ENCODE peak calls at places on chromosome 3, in six cellular contexts. U, H, Y, N, O and S are unnamed samples.

GRCh38 chr3:10941972-10942371 is 50.6 kb upstream of the SLC6A1 start:
- DNase-seq in U (no peak), N (peak), O (peak), H (peak), Y (no peak), S (no peak)

GRCh38 chr3:186241910-186242821 is 119.9 kb downstream of the DGKG start:
- DNase-seq in O (peak), Y (peak), U (peak), H (peak), N (peak), S (peak)

GRCh38 chr3:87287025-87287424 is 10.6 kb upstream of the POU1F1 start:
- DNase-seq in U (no peak), O (no peak), N (peak), H (no peak), Y (peak), S (no peak)

GRCh38 chr3:132730891-132731580 is 8.8 kb upstream of the NPHP3 start:
- DNase-seq in N (peak), Y (peak), H (no peak), U (peak), O (peak), S (peak)

GRCh38 chr3:67526246-67526645 is 128.2 kb downstream of the SUCLG2 start:
- DNase-seq in U (no peak), Y (peak), O (no peak), H (no peak), N (peak), S (peak)

GRCh38 chr3:4665197-4665596 is 172.0 kb downstream of the ITPR1 start:
- DNase-seq in O (no peak), U (no peak), H (no peak), N (peak), Y (no peak), S (no peak)

GRCh38 chr3:173770011-173770410 is 372.5 kb downstream of the NLGN1 start:
- DNase-seq in N (peak), H (no peak), Y (peak), O (no peak), U (no peak), S (no peak)

GRCh38 chr3:144109944-144110343 is 138.3 kb downstream of the DIPK2A start:
- DNase-seq in N (no peak), Y (no peak), O (no peak), U (no peak), H (no peak), S (peak)

GRCh38 chr3:152172465-152172864 is 96.3 kb upstream of the MBNL1 start:
- DNase-seq in U (no peak), H (no peak), Y (no peak), O (no peak), N (peak), S (no peak)

GRCh38 chr3:32453346-32453745 is 49.3 kb downstream of the CMTM6 start:
- DNase-seq in Y (peak), U (no peak), N (peak), H (no peak), O (no peak), S (peak)

GRCh38 chr3:45164056-45164455 is 17.9 kb upstream of the CDCP1 start:
- DNase-seq in O (no peak), N (no peak), H (no peak), Y (no peak), U (no peak), S (no peak)

GRCh38 chr3:186361246-186361611 is 805 bp downstream of the DGKG start:
- DNase-seq in N (no peak), O (no peak), Y (no peak), U (no peak), H (no peak), S (no peak)

GRCh38 chr3:129688310-129688895 is 81.9 kb upstream of the PLXND1 start:
- DNase-seq in H (no peak), O (peak), N (peak), Y (peak), U (peak), S (peak)

GRCh38 chr3:145422541-145422940 is 738.4 kb downstream of the PLOD2 start:
- DNase-seq in Y (no peak), U (no peak), O (no peak), H (no peak), N (no peak), S (peak)

GRCh38 chr3:32000877-32001276 is 19.3 kb downstream of the ZNF860 start:
- DNase-seq in Y (no peak), O (no peak), U (no peak), H (no peak), N (no peak), S (no peak)

GRCh38 chr3:23004971-23005370 is 198.2 kb upstream of the UBE2E2 start:
- DNase-seq in U (no peak), N (peak), O (peak), Y (peak), H (no peak), S (no peak)